ENCODE peak calls at places on chromosomes 5 and 9, in five cellular contexts. B is activated B cell treated with CpG ODN at 0.5 μM for 24 hours, M is OCI-LY7, O is heart right ventricle, G is lung. J is an unnamed sample.

GRCh38 chr9:122785269-122785668 is 3.5 kb upstream of the OR5C1 start:
- DNase-seq in B (no peak), M (no peak), O (no peak), G (no peak), J (no peak)

GRCh38 chr9:26746357-26747072 is 146.1 kb downstream of the CAAP1 start:
- DNase-seq in B (no peak), M (no peak), O (no peak), G (no peak), J (no peak)

GRCh38 chr9:4413856-4414255 is 76.4 kb upstream of the SLC1A1 start:
- DNase-seq in B (no peak), M (no peak), O (no peak), G (no peak), J (no peak)

GRCh38 chr5:472076-472655 is 29.2 kb downstream of the EXOC3 start:
- DNase-seq in B (no peak), M (no peak), O (no peak), G (no peak), J (no peak)

GRCh38 chr9:137470785-137471184 is 11.7 kb upstream of the NSMF start:
- DNase-seq in B (no peak), M (no peak), O (no peak), G (no peak), J (no peak)

GRCh38 chr9:111597852-111598729 is 1.4 kb downstream of the PTGR1 start:
- DNase-seq in B (peak; percentile 27), M (peak; percentile 66), O (peak; percentile 49), G (peak; percentile 56), J (no peak)

GRCh38 chr5:148090780-148091221 is 27.0 kb downstream of the SPINK5 start:
- DNase-seq in B (no peak), M (no peak), O (no peak), G (no peak), J (no peak)

GRCh38 chr9:128912270-128912853 is 8.4 kb upstream of the PHYHD1 start:
- DNase-seq in B (no peak), M (no peak), O (no peak), G (peak; percentile 80), J (no peak)

GRCh38 chr5:160802567-160802966 is 49.4 kb downstream of the ATP10B start:
- DNase-seq in B (no peak), M (no peak), O (no peak), G (no peak), J (no peak)

GRCh38 chr5:1182360-1182632 is 19.1 kb upstream of the SLC6A19 start:
- DNase-seq in B (no peak), M (no peak), O (no peak), G (no peak), J (no peak)

GRCh38 chr5:143573568-143574170 is 170.2 kb upstream of the NR3C1 start:
- DNase-seq in B (no peak), M (peak; percentile 48), O (no peak), G (no peak), J (no peak)

GRCh38 chr9:34572092-34572491 is 17.4 kb downstream of the CNTFR start:
- DNase-seq in B (no peak), M (no peak), O (no peak), G (no peak), J (no peak)

GRCh38 chr5:148730272-148730954 is 76.1 kb upstream of the HTR4 start:
- DNase-seq in B (no peak), M (no peak), O (no peak), G (no peak), J (no peak)

GRCh38 chr9:7266911-7267555 is 509.3 kb downstream of the KDM4C start:
- DNase-seq in B (no peak), M (no peak), O (no peak), G (no peak), J (no peak)

GRCh38 chr9:92976436-92976835 is 29.1 kb downstream of the FGD3 start:
- DNase-seq in B (no peak), M (no peak), O (no peak), G (no peak), J (no peak)

GRCh38 chr5:68093455-68094159 is 121.9 kb upstream of the PIK3R1 start:
- DNase-seq in B (no peak), M (no peak), O (no peak), G (no peak), J (no peak)

GRCh38 chr5:89851911-89852310 is 557.6 kb downstream of the CETN3 start:
- DNase-seq in B (no peak), M (no peak), O (no peak), G (no peak), J (no peak)

GRCh38 chr9:134785325-134786108 is 95.1 kb upstream of the FCN2 start:
- DNase-seq in B (no peak), M (no peak), O (peak; percentile 45), G (peak; percentile 39), J (no peak)

GRCh38 chr9:120310035-120310434 is 269.9 kb downstream of the CDK5RAP2 start:
- DNase-seq in B (no peak), M (no peak), O (no peak), G (peak; percentile 22), J (no peak)

GRCh38 chr5:38104497-38105230 is 153.7 kb upstream of the EGFLAM start:
- DNase-seq in B (no peak), M (no peak), O (no peak), G (no peak), J (no peak)

GRCh38 chr5:140497897-140498296 is 49.6 kb upstream of the EIF4EBP3 start:
- DNase-seq in B (no peak), M (no peak), O (no peak), G (no peak), J (no peak)

GRCh38 chr9:125810161-125810560 is 63.0 kb downstream of the PBX3 start:
- DNase-seq in B (no peak), M (no peak), O (no peak), G (no peak), J (no peak)

DNA sequence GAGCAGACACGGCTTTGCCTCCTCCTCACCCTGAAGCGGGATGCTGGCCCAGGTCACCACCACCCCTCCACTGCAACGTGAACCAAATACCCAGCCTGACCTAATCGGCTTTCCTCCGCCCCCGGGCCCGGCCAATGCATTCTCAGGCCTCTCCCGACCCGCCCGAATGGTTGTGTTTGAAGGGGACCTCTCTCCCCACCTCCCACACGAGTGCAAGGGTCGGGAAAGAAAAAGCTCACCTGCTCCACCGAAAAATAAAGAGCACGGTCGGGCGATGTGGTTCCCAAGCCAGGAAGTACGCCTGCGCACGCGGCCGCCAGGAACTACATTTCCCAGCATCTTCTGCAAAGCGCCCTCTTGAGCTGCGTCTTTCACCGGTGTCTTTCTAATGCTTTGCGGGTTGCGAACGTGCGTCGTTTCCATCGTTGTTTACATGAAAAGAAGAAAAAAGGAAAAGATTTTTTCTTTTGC is at the start of gene ZNF883:
- DNase-seq in B (no peak), M (no peak), O (peak; percentile 61), G (peak; percentile 42), J (peak; percentile 34)
- TF ChIP-seq CTCF in B (no peak), M (no peak), O (no peak), G (no peak), J (peak; percentile 6)

DNA sequence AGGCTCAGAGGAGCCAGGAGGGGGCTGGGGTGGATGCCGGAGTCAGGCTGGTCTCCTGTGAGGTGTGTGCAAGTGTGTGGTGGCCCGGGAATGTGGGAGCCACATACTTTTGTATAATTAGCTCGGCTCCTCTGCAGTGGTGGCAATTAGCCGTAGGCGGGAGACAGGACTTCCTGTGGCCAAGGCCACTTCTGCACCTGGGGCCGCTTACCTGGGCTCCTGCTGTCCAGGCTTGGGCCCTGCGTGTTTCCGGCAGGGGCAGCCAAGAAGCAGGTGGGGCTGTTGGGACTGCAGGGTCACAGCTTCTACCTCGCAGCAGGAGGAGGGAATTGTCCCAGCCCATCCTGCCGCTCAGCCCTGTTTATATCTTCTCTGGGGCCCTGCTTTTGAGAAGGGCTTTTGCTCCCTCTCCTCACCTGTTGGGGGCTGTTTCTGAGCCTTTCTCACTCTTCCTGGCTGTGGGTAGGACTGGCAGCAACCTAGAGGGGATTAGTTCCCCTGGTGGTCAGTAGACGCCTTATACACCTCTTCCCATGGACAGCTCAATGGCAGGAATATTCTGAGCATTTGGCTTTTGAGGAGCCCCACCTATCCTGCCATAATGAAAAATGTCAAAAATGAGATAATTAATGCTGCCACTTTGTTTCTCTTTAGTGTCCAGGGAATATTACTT is 145.4 kb upstream of the PITX1 start:
- DNase-seq in B (no peak), M (peak; percentile 25), O (no peak), G (no peak), J (no peak)
- TF ChIP-seq CTCF in B (no peak), M (peak; percentile 35), O (no peak), G (no peak), J (no peak)

GRCh38 chr9:130159057-130159456 is 13.1 kb upstream of the NCS1 start:
- DNase-seq in B (no peak), M (no peak), O (no peak), G (no peak), J (no peak)
- TF ChIP-seq CTCF in B (no peak), M (no peak), O (no peak), G (no peak), J (no peak)

DNA sequence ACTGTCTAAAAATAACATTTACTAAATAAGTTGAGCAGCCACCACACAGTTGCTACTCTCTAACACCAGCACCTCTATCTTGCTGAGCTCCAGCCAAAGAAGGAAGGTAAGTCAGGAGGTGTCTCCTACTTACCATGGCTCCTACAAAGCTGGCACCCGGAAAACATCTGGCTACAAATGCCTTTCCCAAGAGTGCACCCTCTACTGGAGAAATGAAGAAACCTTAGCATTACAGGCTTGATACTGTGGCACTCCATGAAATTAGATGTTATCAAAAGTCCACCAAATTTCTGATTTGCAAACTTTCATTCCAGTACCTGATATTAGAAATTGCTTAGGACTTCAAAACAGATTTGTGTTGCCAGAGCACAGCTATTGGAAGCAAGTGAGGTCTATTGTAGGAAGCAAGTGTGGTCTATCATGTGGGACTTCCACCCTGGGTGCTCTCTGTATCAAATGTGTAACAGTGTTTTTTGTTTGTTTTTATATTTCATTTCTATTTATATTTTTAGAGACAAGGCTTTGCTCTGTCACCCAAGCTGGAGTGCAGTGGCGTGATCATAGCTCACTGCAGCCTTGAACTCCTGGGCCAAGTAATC is 25.7 kb upstream of the RFK start:
- DNase-seq in B (no peak), M (peak; percentile 60), O (no peak), G (no peak), J (no peak)
- TF ChIP-seq CTCF in B (no peak), M (peak; percentile 94), O (peak; percentile 60), G (no peak), J (peak; percentile 41)

GRCh38 chr9:18229992-18230676 is 243.8 kb upstream of the ADAMTSL1 start:
- DNase-seq in B (no peak), M (no peak), O (no peak), G (no peak), J (no peak)
- TF ChIP-seq CTCF in B (no peak), M (no peak), O (no peak), G (no peak), J (no peak)

DNA sequence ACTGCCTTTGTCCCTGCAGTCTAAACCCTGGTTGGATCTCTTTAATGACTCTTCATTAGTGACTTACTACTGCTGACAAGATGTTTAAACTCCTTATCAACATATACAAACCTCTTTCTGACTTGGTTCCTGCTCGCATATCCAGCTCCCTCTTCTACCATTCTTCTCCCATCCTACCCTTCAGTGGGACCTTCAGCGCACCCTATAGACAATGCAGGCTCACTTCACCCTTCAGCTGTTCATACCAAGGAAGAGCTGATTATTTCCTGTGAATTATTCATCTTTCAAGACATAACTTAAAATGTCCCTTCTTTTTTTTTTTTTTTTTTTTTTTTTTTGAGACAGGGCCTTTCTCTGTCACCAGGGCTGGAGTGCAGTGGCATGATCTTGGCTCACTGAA is 436.5 kb downstream of the KIAA0825 start:
- DNase-seq in B (no peak), M (peak; percentile 6), O (no peak), G (no peak), J (no peak)
- TF ChIP-seq CTCF in B (no peak), M (peak; percentile 26), O (no peak), G (no peak), J (peak; percentile 12)

GRCh38 chr5:178208540-178209227 is 4.4 kb downstream of the HNRNPAB start:
- DNase-seq in B (no peak), M (peak; percentile 37), O (no peak), G (no peak), J (no peak)
- TF ChIP-seq CTCF in B (no peak), M (peak; percentile 61), O (peak; percentile 11), G (no peak), J (peak; percentile 9)